ENCODE peak calls at places on chromosomes 16 and 17, in four cellular contexts. T, V, D and A are unnamed samples. For H3K4me1, the result is how much of the 10 kb centered on the place peaks cover.

GRCh38 chr16:88507231-88507743 is 54.2 kb downstream of the ZFPM1 start:
- DNase-seq in V (no peak), T (no peak), D (no peak), A (no peak)

GRCh38 chr16:81254919-81255526 is 16.5 kb downstream of the BCO1 start:
- DNase-seq in T (no peak), V (no peak), D (no peak), A (no peak)

GRCh38 chr17:31388770-31389672 is 2.5 kb upstream of the RAB11FIP4 start:
- DNase-seq in V (no peak), D (peak), T (no peak), A (no peak)

GRCh38 chr17:71519285-71519684 is 601.5 kb upstream of the SOX9 start:
- DNase-seq in D (no peak), T (no peak), V (no peak), A (no peak)

GRCh38 chr17:82244413-82245140 is 15.7 kb downstream of the SLC16A3 start:
- DNase-seq in V (peak), T (peak), D (peak), A (no peak)

GRCh38 chr16:56116577-56116964 is 74.7 kb upstream of the GNAO1 start:
- DNase-seq in D (no peak), V (no peak), T (no peak), A (no peak)

GRCh38 chr16:70470927-70471341 is 16.5 kb downstream of the FCSK start:
- DNase-seq in V (no peak), D (peak), T (no peak), A (peak)

GRCh38 chr17:41739661-41740352 is 5.4 kb upstream of the HAP1 start:
- DNase-seq in D (no peak), T (no peak), V (no peak), A (no peak)

GRCh38 chr16:2486645-2487516 is 12.0 kb downstream of the TBC1D24 start:
- DNase-seq in T (peak), V (peak), D (peak), A (peak)

GRCh38 chr17:75250009-75250471 is 11.4 kb downstream of the GGA3 start:
- DNase-seq in T (peak), V (no peak), D (no peak), A (no peak)

GRCh38 chr17:60077672-60078519 is 825 bp downstream of the HEATR6 start:
- DNase-seq in T (no peak), D (no peak), V (no peak), A (no peak)

GRCh38 chr17:33687831-33688230 is 394.7 kb upstream of the ASIC2 start:
- DNase-seq in D (no peak), V (no peak), T (no peak), A (no peak)

GRCh38 chr16:80230328-80231117 is 310.3 kb upstream of the DYNLRB2 start:
- DNase-seq in V (no peak), T (no peak), D (no peak), A (no peak)

GRCh38 chr17:50034504-50035364 is 21.2 kb upstream of the ITGA3 start:
- DNase-seq in T (no peak), D (no peak), V (peak), A (no peak)

GRCh38 chr17:50037321-50038107 is 18.4 kb upstream of the ITGA3 start:
- DNase-seq in T (no peak), V (peak), D (peak), A (peak)

GRCh38 chr17:50036455-50037320 is 19.2 kb upstream of the ITGA3 start:
- DNase-seq in V (peak), T (no peak), D (no peak), A (no peak)

GRCh38 chr17:50035421-50035879 is 20.5 kb upstream of the ITGA3 start:
- DNase-seq in V (no peak), D (no peak), T (no peak), A (no peak)

GRCh38 chr17:50035930-50036329 is 20.0 kb upstream of the ITGA3 start:
- DNase-seq in T (no peak), V (no peak), D (no peak), A (no peak)
- H3K4me1 ChIP-seq in T (under half), V (half or more), D (under half), A (under half)

GRCh38 chr16:69088684-69089083 is 16.8 kb upstream of the HAS3 start:
- DNase-seq in T (no peak), V (no peak), D (no peak), A (no peak)

GRCh38 chr16:69085032-69085695 is 20.3 kb upstream of the HAS3 start:
- DNase-seq in V (no peak), D (no peak), T (no peak), A (no peak)

GRCh38 chr16:69087161-69087581 is 18.3 kb upstream of the HAS3 start:
- DNase-seq in T (no peak), V (peak), D (no peak), A (no peak)

GRCh38 chr16:69084301-69084700 is 21.2 kb upstream of the HAS3 start:
- DNase-seq in D (no peak), T (no peak), V (no peak), A (no peak)

DNA sequence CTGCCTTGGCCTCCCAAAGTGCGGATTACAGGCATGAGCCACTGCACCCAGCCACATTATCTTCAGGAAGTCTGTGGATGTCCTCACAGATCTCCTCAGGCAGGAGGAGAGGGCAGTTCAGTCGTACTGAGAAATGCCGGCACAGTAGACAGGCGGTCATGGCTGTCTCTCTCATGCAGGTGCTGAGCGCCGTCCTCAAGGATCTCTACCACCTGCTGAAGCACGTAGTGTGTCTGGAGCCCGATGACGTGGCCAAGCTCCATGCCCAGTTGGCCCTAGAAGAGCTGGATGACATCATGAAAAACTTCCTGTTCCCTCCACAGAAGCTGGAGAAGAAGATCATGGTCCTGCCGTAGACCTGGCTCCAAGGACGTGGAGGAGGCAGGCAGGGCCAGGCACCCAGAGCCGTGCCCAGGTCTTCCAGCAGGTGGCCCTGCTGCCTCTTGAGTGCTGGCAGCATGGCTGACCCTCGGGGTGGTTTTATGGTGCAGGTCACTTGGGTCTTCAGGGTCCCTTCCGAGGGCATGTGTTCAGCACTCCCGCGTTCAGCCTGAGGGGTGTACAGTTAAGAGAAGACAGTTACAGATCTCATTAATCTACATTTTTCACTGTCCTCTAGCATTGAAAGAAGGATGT is 22.0 kb upstream of the HAS3 start:
- DNase-seq in D (no peak), V (peak), T (no peak), A (no peak)
- H3K27ac ChIP-seq in D (no peak), V (no peak), T (no peak), A (no peak)

GRCh38 chr17:4324463-4324862 is 42.0 kb downstream of the UBE2G1 start:
- DNase-seq in V (no peak), D (no peak), T (no peak), A (no peak)

GRCh38 chr17:4329838-4330237 is 36.6 kb downstream of the UBE2G1 start:
- DNase-seq in T (no peak), V (no peak), D (no peak), A (no peak)

GRCh38 chr17:4327638-4328037 is 38.8 kb downstream of the UBE2G1 start:
- DNase-seq in D (no peak), T (peak), V (no peak), A (no peak)

GRCh38 chr17:4326112-4326511 is 40.4 kb downstream of the UBE2G1 start:
- DNase-seq in T (no peak), V (no peak), D (no peak), A (no peak)

GRCh38 chr17:4326608-4327007 is 39.9 kb downstream of the UBE2G1 start:
- DNase-seq in V (no peak), D (no peak), T (no peak), A (no peak)
- H3K4me1 ChIP-seq in V (under half), D (under half), T (half or more), A (under half)

GRCh38 chr17:11300738-11301137 is 59.7 kb downstream of the SHISA6 start:
- DNase-seq in D (no peak), T (no peak), V (no peak), A (no peak)
- H3K27ac ChIP-seq in D (no peak), T (no peak), V (no peak), A (no peak)

GRCh38 chr17:77443743-77444260 is 303.0 kb downstream of the SEC14L1 start:
- DNase-seq in D (no peak), T (no peak), V (no peak), A (no peak)
- H3K4me1 ChIP-seq in D (under half), T (under half), V (half or more), A (half or more)

GRCh38 chr17:77315010-77315409 is 174.2 kb downstream of the SEC14L1 start:
- DNase-seq in T (no peak), D (no peak), V (peak), A (no peak)
- H3K27ac ChIP-seq in T (no peak), D (no peak), V (no peak), A (no peak)

GRCh38 chr16:85564277-85565051 is 48.7 kb upstream of the GSE1 start:
- DNase-seq in D (no peak), T (peak), V (no peak), A (no peak)

GRCh38 chr16:85565340-85565739 is 47.8 kb upstream of the GSE1 start:
- DNase-seq in T (no peak), V (no peak), D (no peak), A (no peak)

GRCh38 chr16:85566502-85567100 is 46.5 kb upstream of the GSE1 start:
- DNase-seq in D (no peak), T (no peak), V (no peak), A (no peak)

GRCh38 chr16:85567101-85567866 is 45.8 kb upstream of the GSE1 start:
- DNase-seq in D (no peak), T (no peak), V (no peak), A (no peak)

DNA sequence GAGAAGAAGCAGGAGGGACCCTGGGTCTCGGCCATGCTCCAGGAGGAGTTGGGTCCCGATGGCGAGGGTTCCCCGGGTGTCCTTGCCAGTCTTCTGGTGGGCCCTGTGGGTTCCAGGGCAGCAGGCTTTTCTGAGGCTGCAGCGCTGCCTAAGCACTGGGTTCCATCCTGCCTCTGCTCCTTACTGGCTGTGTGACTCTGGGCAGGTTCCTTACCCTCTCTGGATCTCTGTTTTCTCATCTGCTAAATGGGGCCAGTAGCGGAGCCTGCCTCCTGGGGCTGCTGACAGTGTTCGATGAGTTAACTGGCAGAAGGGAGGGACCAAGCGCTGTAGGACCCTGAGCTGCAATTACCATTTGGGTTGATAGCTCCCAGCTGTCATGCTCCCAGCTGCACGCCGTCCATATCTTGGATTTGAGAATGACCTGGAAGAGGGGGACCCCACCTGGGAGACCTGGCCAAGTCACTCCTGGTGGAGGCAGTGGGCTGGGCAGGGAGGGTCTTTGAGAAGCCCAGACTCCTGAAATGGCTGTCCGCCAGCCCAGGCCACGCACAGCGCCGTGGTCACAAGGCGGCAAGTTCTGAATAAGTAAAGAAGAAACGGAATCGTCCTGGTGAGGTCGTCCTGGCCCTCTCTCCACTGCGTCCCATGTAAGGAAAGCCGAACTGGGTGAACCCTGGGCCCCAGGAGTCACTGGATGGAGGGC is 47.2 kb upstream of the GSE1 start:
- DNase-seq in V (no peak), D (no peak), T (no peak), A (no peak)
- H3K4me1 ChIP-seq in V (half or more), D (under half), T (under half), A (under half)